ENCODE peak calls at places on chromosomes 11 and 22, in five cellular contexts. G, W, L, N and I are unnamed samples.

GRCh38 chr22:42582987-42583386 is 29.2 kb downstream of the SERHL2 start:
- DNase-seq in L (no peak), G (no peak), N (no peak), W (no peak), I (no peak)

GRCh38 chr11:6404341-6405038 is 14.2 kb downstream of the SMPD1 start:
- DNase-seq in W (no peak), G (peak; percentile 70), N (no peak), L (peak; percentile 31), I (no peak)

GRCh38 chr11:64614927-64615326 is 23.9 kb downstream of the SLC22A12 start:
- DNase-seq in W (no peak), N (no peak), L (no peak), G (no peak), I (no peak)

GRCh38 chr11:124739479-124740276 is at the start of gene NRGN:
- DNase-seq in G (peak; percentile 82), W (peak; percentile 92), L (peak; percentile 87), N (peak; percentile 76), I (peak; percentile 94)

GRCh38 chr11:66985508-66986177 is 10.5 kb downstream of the C11orf86 start:
- DNase-seq in L (no peak), G (no peak), N (no peak), W (no peak), I (no peak)

GRCh38 chr11:134916421-134916820 is 504.4 kb upstream of the B3GAT1 start:
- DNase-seq in L (no peak), G (no peak), N (no peak), W (no peak), I (no peak)

GRCh38 chr11:8826145-8826786 is 84.7 kb upstream of the AKIP1 start:
- DNase-seq in L (peak; percentile 93), W (no peak), G (peak; percentile 95), N (no peak), I (peak; percentile 59)

GRCh38 chr22:31929126-31929928 is 15.0 kb upstream of the YWHAH start:
- DNase-seq in L (peak; percentile 41), N (no peak), W (no peak), G (peak; percentile 51), I (no peak)

GRCh38 chr11:118918686-118919280 is 6.9 kb downstream of the BCL9L start:
- DNase-seq in L (no peak), W (no peak), N (no peak), G (peak; percentile 43), I (no peak)

GRCh38 chr11:2694995-2695939 is 4.5 kb downstream of the KCNQ1OT1 start:
- DNase-seq in N (no peak), G (no peak), L (no peak), W (no peak), I (peak; percentile 20)

GRCh38 chr22:23137905-23138520 is 3.8 kb downstream of the RSPH14 start:
- DNase-seq in G (no peak), L (no peak), N (no peak), W (no peak), I (no peak)

GRCh38 chr11:124865902-124866851 is 945 bp downstream of the ROBO3 start:
- DNase-seq in L (peak; percentile 39), W (no peak), N (no peak), G (peak; percentile 15), I (peak; percentile 64)

GRCh38 chr11:36684840-36685800 is 87.1 kb upstream of the RAG2 start:
- DNase-seq in N (no peak), G (no peak), L (no peak), W (no peak), I (no peak)

GRCh38 chr11:122852071-122852831 is 14.0 kb downstream of the CRTAM start:
- DNase-seq in L (no peak), W (no peak), G (peak; percentile 53), N (no peak), I (no peak)

GRCh38 chr11:111707039-111707690 is 59.0 kb downstream of the PPP2R1B start:
- DNase-seq in W (no peak), L (peak; percentile 66), G (peak; percentile 95), N (no peak), I (no peak)

GRCh38 chr11:118342503-118343161 is at the start of gene CD3D:
- DNase-seq in N (no peak), G (no peak), L (no peak), W (no peak), I (no peak)

GRCh38 chr22:44724859-44725258 is 22.9 kb downstream of the PRR5 start:
- DNase-seq in G (no peak), L (no peak), W (no peak), N (no peak), I (no peak)
- H2BK5ac ChIP-seq in G (no peak overlapping the region), L (no peak overlapping the region), W (no peak overlapping the region), N (no peak overlapping the region), I (no peak overlapping the region)

GRCh38 chr22:19580291-19580890 is 56.2 kb upstream of the CLDN5 start:
- DNase-seq in W (no peak), G (no peak), L (no peak), N (no peak), I (no peak)

GRCh38 chr22:19579880-19580279 is 55.7 kb upstream of the CLDN5 start:
- DNase-seq in N (no peak), G (no peak), W (no peak), L (no peak), I (no peak)

GRCh38 chr22:19578180-19579004 is 54.2 kb upstream of the CLDN5 start:
- DNase-seq in G (no peak), N (no peak), L (no peak), W (no peak), I (no peak)

GRCh38 chr22:19577422-19577966 is 53.3 kb upstream of the CLDN5 start:
- DNase-seq in N (no peak), L (no peak), G (no peak), W (no peak), I (no peak)

GRCh38 chr22:19579113-19579811 is 55.1 kb upstream of the CLDN5 start:
- DNase-seq in W (no peak), G (no peak), N (no peak), L (no peak), I (no peak)
- H2AFZ ChIP-seq in W (no peak overlapping the region), G (peak overlapping the region; percentile 53), N (no peak overlapping the region), L (no peak overlapping the region), I (no peak overlapping the region)

GRCh38 chr11:84019576-84020194 is 733.5 kb upstream of the CCDC90B start:
- DNase-seq in N (no peak), G (peak; percentile 48), W (no peak), L (peak; percentile 85), I (no peak)

GRCh38 chr11:84021291-84021690 is 735.1 kb upstream of the CCDC90B start:
- DNase-seq in G (no peak), L (peak; percentile 36), W (no peak), N (no peak), I (no peak)

GRCh38 chr11:84022221-84022620 is 736.1 kb upstream of the CCDC90B start:
- DNase-seq in L (peak; percentile 55), G (no peak), N (no peak), W (peak; percentile 72), I (no peak)

DNA sequence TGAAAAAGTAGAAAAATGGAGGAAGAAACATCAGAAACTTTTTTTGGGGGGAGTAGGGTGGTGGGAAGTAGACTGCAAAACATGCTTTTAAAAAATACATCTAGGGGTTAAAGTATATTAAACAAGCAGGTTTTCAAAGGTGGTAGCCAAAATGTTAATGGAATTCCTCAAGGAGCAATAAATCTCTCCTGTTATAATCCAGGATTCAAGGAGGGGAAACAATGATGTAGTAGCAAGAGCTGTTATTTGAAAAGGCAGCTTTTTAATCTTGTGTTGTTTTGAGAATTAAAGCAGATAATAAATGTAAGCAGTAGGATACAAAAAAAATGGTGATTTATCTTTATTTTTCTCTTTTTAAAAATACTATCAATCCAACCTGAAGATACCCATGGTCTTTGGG is 736.5 kb upstream of the CCDC90B start:
- DNase-seq in L (no peak), W (no peak), N (no peak), G (no peak), I (no peak)
- H3K4me2 ChIP-seq in L (no peak overlapping the region), W (no peak overlapping the region), N (peak overlapping the region; percentile 29), G (no peak overlapping the region), I (no peak overlapping the region)

DNA sequence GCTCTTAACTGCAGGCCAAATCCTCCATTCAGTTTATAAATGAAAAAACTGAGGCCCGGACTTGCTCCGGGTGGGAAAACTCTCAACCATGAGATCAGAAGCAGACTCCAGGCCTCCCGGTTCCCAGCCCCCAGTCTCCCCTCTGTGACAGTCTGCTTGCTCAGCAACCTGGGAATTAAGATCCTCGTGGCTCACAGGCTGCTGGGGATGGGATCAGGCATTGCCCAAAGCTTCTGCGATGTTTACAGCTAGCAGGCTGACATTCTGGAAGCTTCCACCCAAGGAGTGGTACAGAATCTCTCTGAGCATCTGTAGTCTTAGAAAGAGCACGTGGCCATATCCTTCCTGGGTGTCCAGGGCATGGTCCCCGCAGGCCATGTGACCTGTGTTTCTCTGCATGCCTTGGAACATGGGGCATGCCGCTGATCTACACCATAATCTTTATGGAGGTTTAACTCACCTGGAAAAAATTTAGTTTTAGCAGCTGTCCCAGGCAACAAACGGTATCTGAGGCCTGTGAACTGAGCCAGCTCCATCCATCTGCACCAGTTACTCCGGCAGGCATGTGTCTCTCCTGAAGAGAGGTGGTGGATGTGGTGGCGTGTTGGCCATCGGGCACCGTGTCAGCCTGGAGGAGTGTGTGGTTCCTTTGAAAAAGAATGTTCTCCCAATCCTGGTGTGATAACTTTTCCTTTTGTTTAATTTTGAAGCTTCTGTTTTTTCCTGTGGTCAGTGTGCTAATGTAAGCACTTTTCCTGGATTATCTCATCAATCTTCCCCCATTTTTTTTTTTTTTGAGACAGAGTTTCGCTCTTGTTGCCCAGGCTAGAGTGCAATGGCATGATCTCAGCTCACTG is 7.9 kb downstream of the FBLN1 start:
- DNase-seq in W (no peak), L (peak; percentile 66), N (no peak), G (no peak), I (no peak)
- H2BK5ac ChIP-seq in W (peak overlapping the region; percentile 42), L (peak overlapping the region; percentile 48), N (peak overlapping the region; percentile 44), G (no peak overlapping the region), I (no peak overlapping the region)

DNA sequence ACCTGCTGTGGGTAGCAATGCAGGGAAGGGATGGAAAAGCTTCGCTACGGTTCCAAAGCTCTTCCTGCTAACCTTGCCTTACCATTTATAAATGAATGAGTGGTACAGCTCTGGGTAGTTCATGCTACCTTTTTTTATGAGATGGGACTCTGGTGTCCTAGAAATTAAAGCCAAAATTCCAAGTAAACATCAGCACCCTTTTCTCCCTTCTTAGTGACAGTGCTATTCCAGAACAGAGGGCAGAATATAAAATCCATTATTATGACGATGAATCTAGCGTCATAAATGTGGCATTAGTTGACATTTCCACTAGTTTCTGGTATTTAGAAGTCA is 447 bp upstream of the SVIP start:
- DNase-seq in G (no peak), L (no peak), W (no peak), N (no peak), I (no peak)
- H2AFZ ChIP-seq in G (peak overlapping the region; percentile 88), L (peak overlapping the region; percentile 46), W (peak overlapping the region; percentile 73), N (no peak overlapping the region), I (no peak overlapping the region)

DNA sequence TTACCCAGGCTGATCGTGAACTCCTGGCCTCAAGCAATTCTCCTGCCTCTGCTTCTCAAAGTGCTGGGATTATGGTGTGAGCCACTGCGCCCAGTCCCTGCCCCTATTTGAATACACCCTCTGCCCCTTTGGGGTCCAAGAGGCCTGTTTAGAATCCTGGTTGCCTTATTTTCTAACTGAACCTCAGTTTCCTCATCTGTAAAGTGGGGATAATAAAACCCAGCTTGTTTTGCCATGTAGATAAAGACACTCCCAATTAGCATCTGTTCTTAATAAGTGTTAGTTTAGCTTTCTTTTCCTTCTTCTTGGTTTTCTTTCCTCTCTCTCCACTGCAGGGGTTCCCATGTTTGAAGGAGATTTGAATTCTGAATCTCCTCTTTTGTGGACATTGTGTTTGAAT is 4.8 kb downstream of the MIAT start:
- DNase-seq in L (no peak), N (no peak), G (no peak), W (no peak), I (no peak)
- H3K4me2 ChIP-seq in L (no peak overlapping the region), N (no peak overlapping the region), G (no peak overlapping the region), W (no peak overlapping the region), I (no peak overlapping the region)